ENCODE peak calls at places on chromosomes 1 and 21, in six cellular contexts. Q, U, A, H, T and I are unnamed samples.

GRCh38 chr1:18353992-18354391 is 126.7 kb upstream of the KLHDC7A start:
- DNase-seq in Q (no peak), U (no peak), A (no peak), H (no peak), T (no peak), I (no peak)

GRCh38 chr1:110914676-110915075 is 41.7 kb downstream of the CD53 start:
- DNase-seq in Q (no peak), U (no peak), A (no peak), H (no peak), T (no peak), I (no peak)

GRCh38 chr1:20210736-20211405 is 24.6 kb upstream of the PLA2G2C start:
- DNase-seq in Q (no peak), U (no peak), A (no peak), H (no peak), T (no peak), I (no peak)

GRCh38 chr1:4307468-4307845 is 347.0 kb upstream of the AJAP1 start:
- DNase-seq in Q (no peak), U (no peak), A (no peak), H (no peak), T (peak), I (no peak)

GRCh38 chr1:1929102-1929638 is 10.1 kb upstream of the TMEM52 start:
- DNase-seq in Q (no peak), U (no peak), A (no peak), H (no peak), T (no peak), I (no peak)

GRCh38 chr1:31524196-31524967 is 51.9 kb upstream of the TINAGL1 start:
- DNase-seq in Q (no peak), U (no peak), A (no peak), H (no peak), T (no peak), I (no peak)

GRCh38 chr1:111750856-111751255 is 4.8 kb upstream of the DDX20 start:
- DNase-seq in Q (no peak), U (no peak), A (no peak), H (no peak), T (no peak), I (no peak)

GRCh38 chr1:41513388-41513745 is 28.9 kb upstream of the EDN2 start:
- DNase-seq in Q (no peak), U (no peak), A (no peak), H (no peak), T (no peak), I (no peak)

GRCh38 chr1:81478217-81478616 is 322.5 kb upstream of the ADGRL2 start:
- DNase-seq in Q (no peak), U (peak), A (no peak), H (no peak), T (no peak), I (no peak)

GRCh38 chr1:153977250-153978240 is at the start of gene JTB:
- DNase-seq in Q (peak), U (peak), A (peak), H (peak), T (peak), I (peak)

GRCh38 chr1:87560961-87561360 is 232.3 kb downstream of the LMO4 start:
- DNase-seq in Q (no peak), U (peak), A (no peak), H (no peak), T (no peak), I (no peak)

GRCh38 chr1:5903031-5903430 is 89.2 kb downstream of the NPHP4 start:
- DNase-seq in Q (no peak), U (no peak), A (no peak), H (no peak), T (no peak), I (no peak)

GRCh38 chr1:147243228-147243685 is 773 bp downstream of the CHD1L start:
- DNase-seq in Q (no peak), U (no peak), A (peak), H (no peak), T (no peak), I (peak)

GRCh38 chr21:36964832-36965719 is 1.4 kb downstream of the HLCS start:
- DNase-seq in Q (no peak), U (no peak), A (no peak), H (no peak), T (no peak), I (no peak)
- H3K4me3 ChIP-seq in Q (no peak), U (peak), A (peak), H (peak), T (peak), I (peak)

DNA sequence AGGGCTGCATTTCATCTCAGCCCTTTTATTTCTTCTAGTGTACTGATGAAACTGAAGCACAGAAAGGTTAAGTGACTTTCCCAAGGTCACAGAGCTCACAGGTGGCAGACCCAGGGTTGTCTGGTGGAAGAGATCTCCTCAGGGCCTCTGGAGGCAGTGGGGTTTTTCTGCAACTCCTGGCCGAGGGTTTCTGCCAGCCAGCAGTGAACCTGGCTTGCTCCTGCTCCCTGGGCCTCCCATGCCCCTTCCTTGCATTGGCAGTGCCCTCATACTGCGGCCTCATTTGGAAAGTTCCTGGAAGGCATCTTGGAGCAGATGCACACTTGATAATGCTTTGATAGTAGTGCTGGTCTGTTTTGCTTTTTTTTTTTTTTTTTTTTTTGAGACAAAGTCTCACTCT is 7.7 kb downstream of the GALNT2 start:
- DNase-seq in Q (no peak), U (no peak), A (no peak), H (no peak), T (no peak), I (no peak)
- H3K4me3 ChIP-seq in Q (no peak), U (no peak), A (no peak), H (no peak), T (no peak), I (no peak)

GRCh38 chr1:155070721-155071556 is 7.4 kb downstream of the EFNA4 start:
- DNase-seq in Q (peak), U (peak), A (peak), H (peak), T (peak), I (peak)
- H3K4me3 ChIP-seq in Q (peak), U (peak), A (no peak), H (peak), T (peak), I (peak)

GRCh38 chr1:76868154-76868882 is 1.0 kb downstream of the ST6GALNAC5 start:
- DNase-seq in Q (no peak), U (peak), A (peak), H (no peak), T (no peak), I (no peak)
- H3K4me3 ChIP-seq in Q (peak), U (peak), A (peak), H (peak), T (no peak), I (no peak)

GRCh38 chr1:232878141-232878540 is 72.3 kb upstream of the NTPCR start:
- DNase-seq in Q (no peak), U (no peak), A (no peak), H (no peak), T (no peak), I (no peak)
- H3K4me3 ChIP-seq in Q (no peak), U (no peak), A (no peak), H (no peak), T (no peak), I (no peak)